ENCODE peak calls at places on chromosomes 7 and 10, in six cellular contexts. D is astrocyte of the spinal cord; O is amniotic epithelial cell; E is cardiac muscle cell; P is RPMI7951; B is activated effector memory CD4-positive, alpha-beta T cell treated with Interleukin-2 at 50 U/mL for 16 hours. M is an unnamed sample.

GRCh38 chr7:77481615-77482014 is 55.5 kb upstream of the PTPN12 start:
- DNase-seq in P (no peak), O (no peak), E (no peak), D (no peak), B (no peak), M (peak)

GRCh38 chr7:143405158-143405557 is 3.5 kb downstream of the EPHA1 start:
- DNase-seq in B (no peak), D (no peak), E (peak), O (no peak), P (no peak), M (no peak)

GRCh38 chr10:94546616-94547175 is 1.1 kb downstream of the HELLS start:
- DNase-seq in D (peak), P (peak), B (no peak), E (peak), O (no peak), M (peak)

GRCh38 chr10:29517352-29517923 is 117.3 kb downstream of the SVIL start:
- DNase-seq in E (peak), D (peak), P (peak), B (no peak), O (peak), M (peak)

GRCh38 chr7:133545613-133546012 is 292.7 kb downstream of the EXOC4 start:
- DNase-seq in D (peak), O (peak), P (peak), E (peak), B (no peak), M (no peak)

GRCh38 chr10:1184541-1185415 is 128.6 kb downstream of the WDR37 start:
- DNase-seq in O (no peak), E (no peak), D (no peak), P (no peak), B (no peak), M (no peak)

GRCh38 chr10:62732841-62733653 is 71.5 kb upstream of the ADO start:
- DNase-seq in P (peak), O (peak), D (peak), B (peak), E (peak), M (no peak)

GRCh38 chr10:113026679-113027078 is 76.6 kb downstream of the TCF7L2 start:
- DNase-seq in D (peak), B (no peak), P (peak), O (peak), E (no peak), M (no peak)

GRCh38 chr10:91220954-91221696 is 662 bp downstream of the PCGF5 start:
- DNase-seq in D (peak), E (peak), P (peak), O (peak), B (no peak), M (peak)

GRCh38 chr10:88657901-88658300 is 6.3 kb upstream of the LIPF start:
- DNase-seq in P (peak), B (no peak), D (peak), O (peak), E (no peak), M (no peak)

GRCh38 chr10:57663401-57663800 is 604.3 kb downstream of the IPMK start:
- DNase-seq in E (no peak), B (no peak), O (no peak), D (no peak), P (no peak), M (no peak)